ENCODE peak calls at places on chromosomes 4 and X, in six cellular contexts. M, V, Z, E, B and Y are unnamed samples.

GRCh38 chr4:17494833-17495232 is 17.1 kb downstream of the QDPR start:
- DNase-seq in B (no peak), V (no peak), M (no peak), E (no peak), Z (no peak), Y (no peak)

GRCh38 chr4:80931645-80932215 is 98.8 kb upstream of the BMP3 start:
- DNase-seq in V (no peak), E (no peak), M (no peak), B (no peak), Z (no peak), Y (no peak)

GRCh38 chr4:78481180-78481579 is 70.4 kb upstream of the ANXA3 start:
- DNase-seq in E (no peak), Z (no peak), M (no peak), V (peak; percentile 10), B (no peak), Y (no peak)

GRCh38 chr4:159047478-159048165 is 55.3 kb upstream of the RAPGEF2 start:
- DNase-seq in E (no peak), M (no peak), B (no peak), Z (no peak), V (peak; percentile 14), Y (no peak)

GRCh38 chr4:93788712-93789111 is 39.8 kb upstream of the ATOH1 start:
- DNase-seq in M (no peak), E (peak; percentile 51), B (no peak), V (no peak), Z (peak; percentile 20), Y (no peak)

GRCh38 chrX:1443496-1444075 is 9.1 kb downstream of the ASMTL start:
- DNase-seq in Z (no peak), M (no peak), V (no peak), E (no peak), B (no peak), Y (no peak)

GRCh38 chr4:76305033-76305687 is 1.4 kb upstream of the STBD1 start:
- DNase-seq in M (peak; percentile 60), E (no peak), B (no peak), Z (no peak), V (no peak), Y (no peak)

GRCh38 chr4:47972181-47972580 is 44.3 kb downstream of the CNGA1 start:
- DNase-seq in Z (no peak), M (no peak), V (no peak), B (no peak), E (no peak), Y (no peak)

GRCh38 chrX:130529531-130529930 is 127.7 kb downstream of the RBMX2 start:
- DNase-seq in Z (no peak), V (peak; percentile 4), E (no peak), B (no peak), M (no peak), Y (no peak)

GRCh38 chr4:57405359-57405758 is 295.2 kb upstream of the IGFBP7 start:
- DNase-seq in Z (peak; percentile 40), M (no peak), B (no peak), V (peak; percentile 57), E (peak; percentile 98), Y (no peak)

GRCh38 chr4:163087805-163088204 is 78.9 kb downstream of the NAF1 start:
- DNase-seq in B (no peak), V (no peak), M (no peak), E (peak; percentile 16), Z (no peak), Y (no peak)

GRCh38 chr4:2076908-2077534 is 17.9 kb downstream of the NAT8L start:
- DNase-seq in M (no peak), V (no peak), B (no peak), Z (no peak), E (no peak), Y (no peak)

GRCh38 chrX:10649286-10649685 is 28.9 kb upstream of the MID1 start:
- DNase-seq in V (no peak), M (no peak), E (no peak), Z (no peak), B (no peak), Y (no peak)

GRCh38 chrX:137430301-137430700 is 135.6 kb upstream of the ZIC3 start:
- DNase-seq in V (no peak), Z (no peak), B (no peak), M (no peak), E (no peak), Y (no peak)

GRCh38 chr4:27789768-27790167 is 929.1 kb downstream of the STIM2 start:
- DNase-seq in V (no peak), M (no peak), B (no peak), E (peak; percentile 75), Z (no peak), Y (no peak)

GRCh38 chr4:61740950-61741638 is 541.0 kb downstream of the ADGRL3 start:
- DNase-seq in V (no peak), M (no peak), B (no peak), Z (no peak), E (no peak), Y (peak; percentile 5)

GRCh38 chr4:2450394-2451035 is 18.4 kb upstream of the RNF4 start:
- DNase-seq in Z (no peak), E (no peak), B (no peak), M (no peak), V (no peak), Y (no peak)

GRCh38 chr4:123530357-123530756 is 133.8 kb downstream of the SPRY1 start:
- DNase-seq in E (no peak), V (no peak), M (no peak), Z (no peak), B (no peak), Y (no peak)

GRCh38 chrX:130896026-130896425 is 7.0 kb downstream of the ENOX2 start:
- DNase-seq in V (no peak), M (no peak), E (no peak), B (no peak), Z (no peak), Y (no peak)

GRCh38 chr4:125115941-125116340 is 198.8 kb upstream of the FAT4 start:
- DNase-seq in Z (no peak), V (peak; percentile 9), M (no peak), E (peak; percentile 84), B (no peak), Y (no peak)

GRCh38 chr4:72842323-72842722 is 227.2 kb downstream of the COX18 start:
- DNase-seq in Z (no peak), B (no peak), M (no peak), V (peak; percentile 36), E (peak; percentile 47), Y (no peak)

GRCh38 chr4:185941476-185941875 is 127.5 kb upstream of the TLR3 start:
- DNase-seq in E (peak; percentile 8), M (no peak), B (no peak), V (no peak), Z (no peak), Y (no peak)

GRCh38 chr4:28010543-28011235 is 1150.0 kb downstream of the STIM2 start:
- DNase-seq in B (no peak), Z (no peak), M (no peak), E (no peak), V (no peak), Y (no peak)

GRCh38 chr4:165355900-165356300 is 22.9 kb upstream of the CPE start:
- DNase-seq in Z (no peak), E (peak; percentile 54), M (no peak), B (peak; percentile 35), V (peak; percentile 20), Y (no peak)

GRCh38 chr4:1990676-1991075 is 18.1 kb downstream of the NELFA start:
- DNase-seq in E (no peak), B (no peak), M (no peak), Z (no peak), V (no peak), Y (no peak)

GRCh38 chr4:75142377-75142776 is 209.5 kb downstream of the PARM1 start:
- DNase-seq in M (no peak), B (no peak), E (peak; percentile 43), V (no peak), Z (no peak), Y (no peak)

GRCh38 chr4:173314715-173315114 is 19.4 kb downstream of the HMGB2 start:
- DNase-seq in E (no peak), B (no peak), Z (no peak), V (no peak), M (no peak), Y (no peak)

GRCh38 chrX:57906790-57907189 is 3.5 kb downstream of the ZXDA start:
- DNase-seq in B (no peak), V (peak; percentile 4), Z (no peak), E (no peak), M (no peak), Y (no peak)

GRCh38 chrX:107272431-107272921 is 66.1 kb downstream of the DNAAF6 start:
- DNase-seq in V (no peak), B (no peak), M (no peak), Z (no peak), E (no peak), Y (no peak)

GRCh38 chrX:97672138-97672537 is 788.4 kb downstream of the RPA4 start:
- DNase-seq in Z (no peak), B (no peak), M (no peak), E (no peak), V (no peak), Y (no peak)

GRCh38 chrX:21940356-21940829 is at the start of gene SMS:
- DNase-seq in V (peak; percentile 51), B (peak; percentile 40), Z (no peak), M (peak; percentile 51), E (peak; percentile 81), Y (peak; percentile 40)

GRCh38 chrX:1388651-1389050 is 3.3 kb downstream of the SLC25A6 start:
- DNase-seq in M (no peak), Z (no peak), V (no peak), E (no peak), B (no peak), Y (no peak)

GRCh38 chr4:84578540-84579409 is 4.2 kb upstream of the CDS1 start:
- DNase-seq in M (no peak), Z (no peak), E (peak; percentile 58), B (no peak), V (peak; percentile 34), Y (no peak)

GRCh38 chr4:70473691-70474090 is 1.7 kb downstream of the MUC7 start:
- DNase-seq in M (no peak), Z (peak; percentile 66), E (peak; percentile 78), B (no peak), V (no peak), Y (no peak)

GRCh38 chr4:123777297-123777859 is 380.8 kb downstream of the SPRY1 start:
- DNase-seq in M (no peak), Z (no peak), E (no peak), B (no peak), V (no peak), Y (no peak)

GRCh38 chrX:88612870-88613329 is 134.1 kb upstream of the CPXCR1 start:
- DNase-seq in M (no peak), Z (no peak), E (peak; percentile 7), V (no peak), B (no peak), Y (no peak)

GRCh38 chrX:68686684-68687045 is 39.2 kb downstream of the STARD8 start:
- DNase-seq in E (no peak), M (peak; percentile 16), Z (no peak), B (no peak), V (no peak), Y (no peak)

GRCh38 chrX:104254442-104255115 is at the start of gene ESX1:
- DNase-seq in M (no peak), V (no peak), B (no peak), E (no peak), Z (no peak), Y (no peak)

GRCh38 chr4:116229420-116229819 is 856.0 kb downstream of the TRAM1L1 start:
- DNase-seq in B (no peak), E (no peak), M (no peak), V (no peak), Z (no peak), Y (no peak)